ENCODE peak calls at places on chromosome 1, in four cellular contexts. O, H, S and Z are unnamed samples.

GRCh38 chr1:200877839-200878551 is 5.2 kb downstream of the GPR25 start:
- DNase-seq in H (no peak), O (no peak), S (no peak), Z (no peak)

GRCh38 chr1:159015440-159015909 is 5.8 kb downstream of the IFI16 start:
- DNase-seq in S (peak), H (no peak), O (peak), Z (no peak)

GRCh38 chr1:91526496-91526895 is 25.8 kb downstream of the CDC7 start:
- DNase-seq in H (no peak), O (no peak), S (no peak), Z (no peak)

GRCh38 chr1:213201380-213202155 is 150.5 kb downstream of the RPS6KC1 start:
- DNase-seq in S (no peak), O (no peak), H (no peak), Z (no peak)

GRCh38 chr1:203304391-203304918 is 864 bp upstream of the BTG2 start:
- DNase-seq in S (no peak), O (no peak), H (no peak), Z (no peak)

GRCh38 chr1:71850936-71851335 is 431.4 kb downstream of the NEGR1 start:
- DNase-seq in S (no peak), O (no peak), H (no peak), Z (no peak)

GRCh38 chr1:201019321-201019977 is 4.1 kb downstream of the KIF21B start:
- DNase-seq in O (no peak), H (no peak), S (peak), Z (no peak)

GRCh38 chr1:227395391-227396028 is 77.2 kb upstream of the CDC42BPA start:
- DNase-seq in H (no peak), S (no peak), O (peak), Z (no peak)

GRCh38 chr1:246907472-246907871 is 24.3 kb downstream of the AHCTF1 start:
- DNase-seq in H (no peak), S (no peak), O (peak), Z (no peak)

GRCh38 chr1:51729824-51730284 is 113.0 kb downstream of the OSBPL9 start:
- DNase-seq in O (peak), S (no peak), H (no peak), Z (no peak)

GRCh38 chr1:25066253-25066652 is 136.2 kb upstream of the RUNX3 start:
- DNase-seq in S (no peak), H (no peak), O (no peak), Z (no peak)

GRCh38 chr1:231883382-231883781 is 256.8 kb downstream of the DISC1 start:
- DNase-seq in O (no peak), H (no peak), S (no peak), Z (no peak)

GRCh38 chr1:219550171-219550570 is 62.7 kb downstream of the ZC3H11B start:
- DNase-seq in S (no peak), O (no peak), H (no peak), Z (no peak)

GRCh38 chr1:147598631-147599361 is 57.5 kb downstream of the BCL9 start:
- DNase-seq in S (no peak), H (peak), O (peak), Z (no peak)

GRCh38 chr1:161223805-161224694 is 622 bp upstream of the APOA2 start:
- DNase-seq in H (no peak), O (no peak), S (no peak), Z (no peak)

GRCh38 chr1:37456614-37457013 is 17.8 kb upstream of the ZC3H12A start:
- DNase-seq in H (no peak), S (no peak), O (no peak), Z (no peak)

GRCh38 chr1:108082006-108082405 is 117.0 kb upstream of the VAV3 start:
- DNase-seq in H (no peak), O (no peak), S (no peak), Z (no peak)

GRCh38 chr1:10195570-10195969 is 14.8 kb upstream of the KIF1B start:
- DNase-seq in O (no peak), S (no peak), H (no peak), Z (no peak)

GRCh38 chr1:48523541-48523940 is 51.5 kb upstream of the SPATA6 start:
- DNase-seq in O (no peak), S (no peak), H (no peak), Z (no peak)

GRCh38 chr1:198486903-198487302 is 53.6 kb downstream of the ATP6V1G3 start:
- DNase-seq in H (no peak), O (no peak), S (no peak), Z (no peak)

GRCh38 chr1:240234477-240235225 is 143.0 kb downstream of the FMN2 start:
- DNase-seq in H (no peak), O (no peak), S (peak), Z (no peak)

GRCh38 chr1:57206038-57206437 is 217.8 kb downstream of the DAB1 start:
- DNase-seq in S (no peak), O (no peak), H (peak), Z (no peak)

GRCh38 chr1:22414244-22414751 is 37.4 kb upstream of the ZBTB40 start:
- DNase-seq in O (peak), H (no peak), S (no peak), Z (no peak)

GRCh38 chr1:92031281-92032110 is 1.7 kb downstream of the EPHX4 start:
- DNase-seq in H (no peak), O (peak), S (no peak), Z (no peak)